ENCODE peak calls at places on chromosomes 3 and 15, in nine cellular contexts. O, V, G, P, F, I, R, A and Q are unnamed samples.
A peak's percentile ranks its signal among the peaks of the same experiment; 100 is the strongest.

GRCh38 chr15:52137432-52138357 is 25.1 kb upstream of the BCL2L10 start:
- DNase-seq in O (no peak), V (no peak), G (no peak), P (no peak), F (no peak), I (no peak), R (no peak), A (no peak), Q (peak; percentile 48)

GRCh38 chr3:36663666-36664291 is 100.6 kb downstream of the DCLK3 start:
- DNase-seq in O (peak; percentile 7), V (peak; percentile 51), G (no peak), P (no peak), F (no peak), I (no peak), R (no peak), A (no peak), Q (no peak)

GRCh38 chr3:171018151-171018935 is 8.2 kb downstream of the SLC2A2 start:
- DNase-seq in O (no peak), V (no peak), G (no peak), P (no peak), F (no peak), I (no peak), R (no peak), A (no peak), Q (no peak)

GRCh38 chr3:39251576-39251975 is 28.3 kb downstream of the CX3CR1 start:
- DNase-seq in O (no peak), V (no peak), G (no peak), P (no peak), F (no peak), I (no peak), R (no peak), A (no peak), Q (no peak)

GRCh38 chr3:155766206-155766605 is 21.3 kb upstream of the PLCH1 start:
- DNase-seq in O (peak; percentile 10), V (no peak), G (no peak), P (peak; percentile 32), F (no peak), I (no peak), R (no peak), A (no peak), Q (no peak)

GRCh38 chr15:80185152-80185551 is 32.4 kb downstream of the FAH start:
- DNase-seq in O (no peak), V (no peak), G (no peak), P (no peak), F (no peak), I (no peak), R (no peak), A (no peak), Q (no peak)

GRCh38 chr3:29759021-29759359 is 478.1 kb downstream of the RBMS3 start:
- DNase-seq in O (peak; percentile 44), V (peak; percentile 89), G (no peak), P (no peak), F (no peak), I (no peak), R (no peak), A (no peak), Q (no peak)

GRCh38 chr3:186590580-186591296 is 20.2 kb downstream of the DNAJB11 start:
- DNase-seq in O (no peak), V (peak; percentile 15), G (no peak), P (no peak), F (no peak), I (no peak), R (no peak), A (no peak), Q (no peak)

GRCh38 chr15:34721802-34722795 is 32.7 kb downstream of the GJD2 start:
- DNase-seq in O (peak; percentile 92), V (peak; percentile 51), G (no peak), P (no peak), F (no peak), I (no peak), R (no peak), A (no peak), Q (peak; percentile 73)

GRCh38 chr3:107910713-107911259 is 180.0 kb downstream of the CD47 start:
- DNase-seq in O (no peak), V (no peak), G (no peak), P (peak; percentile 29), F (peak; percentile 24), I (peak; percentile 1), R (no peak), A (no peak), Q (no peak)

GRCh38 chr3:122010506-122010905 is 11.5 kb downstream of the ILDR1 start:
- DNase-seq in O (no peak), V (peak; percentile 13), G (no peak), P (no peak), F (no peak), I (no peak), R (no peak), A (no peak), Q (no peak)

GRCh38 chr15:101167791-101168462 is 83.9 kb downstream of the CHSY1 start:
- DNase-seq in O (peak; percentile 64), V (peak; percentile 96), G (no peak), P (peak; percentile 91), F (no peak), I (no peak), R (peak; percentile 44), A (peak; percentile 83), Q (peak; percentile 95)

GRCh38 chr15:37764733-37765191 is 169.7 kb upstream of the TMCO5A start:
- DNase-seq in O (peak; percentile 59), V (peak; percentile 81), G (no peak), P (peak; percentile 20), F (no peak), I (no peak), R (no peak), A (no peak), Q (no peak)

GRCh38 chr3:126939347-126939735 is 43.6 kb upstream of the PLXNA1 start:
- DNase-seq in O (no peak), V (no peak), G (no peak), P (no peak), F (no peak), I (no peak), R (no peak), A (peak; percentile 6), Q (no peak)